ENCODE peak calls at places on chromosomes 7 and 10, in seven cellular contexts. T is keratinocyte; Z is DND-41; U is esophagus squamous epithelium; Q is heart right ventricle; G is prostate gland; D is CD4-positive, alpha-beta T cell. F is an unnamed sample. For H3K9me3, the result is how much of the 10 kb centered on the place peaks cover.

GRCh38 chr7:151415375-151416112 is 5.7 kb upstream of the WDR86 start:
- DNase-seq in T (no peak), Z (no peak), U (no peak), Q (no peak), G (no peak), D (no peak), F (no peak)

GRCh38 chr7:70032673-70033072 is 434.4 kb downstream of the AUTS2 start:
- DNase-seq in T (no peak), Z (no peak), U (no peak), Q (no peak), G (no peak), D (no peak), F (no peak)

GRCh38 chr7:30974605-30975256 is 11.0 kb downstream of the GHRHR start:
- DNase-seq in T (no peak), Z (peak), U (no peak), Q (peak), G (peak), D (no peak), F (peak)

GRCh38 chr10:130500251-130501000 is 364.2 kb downstream of the GLRX3 start:
- DNase-seq in T (no peak), Z (no peak), U (no peak), Q (no peak), G (no peak), D (no peak), F (no peak)

GRCh38 chr10:80158598-80159127 is 26.1 kb downstream of the PLAC9 start:
- DNase-seq in T (peak), Z (no peak), U (peak), Q (peak), G (peak), D (no peak), F (peak)

GRCh38 chr7:131845573-131846337 is 289.3 kb upstream of the PODXL start:
- DNase-seq in T (no peak), Z (no peak), U (no peak), Q (no peak), G (no peak), D (no peak), F (no peak)

GRCh38 chr7:24826662-24827020 is 69.4 kb upstream of the GSDME start:
- DNase-seq in T (no peak), Z (peak), U (no peak), Q (no peak), G (no peak), D (no peak), F (no peak)

GRCh38 chr7:112421666-112422486 is 28.4 kb upstream of the IFRD1 start:
- DNase-seq in T (no peak), Z (peak), U (no peak), Q (no peak), G (no peak), D (no peak), F (no peak)

GRCh38 chr7:30914611-30915601 is 3.3 kb downstream of the AQP1 start:
- DNase-seq in T (no peak), Z (no peak), U (no peak), Q (no peak), G (no peak), D (no peak), F (no peak)

GRCh38 chr7:90749774-90750173 is 153.7 kb downstream of the CDK14 start:
- DNase-seq in T (no peak), Z (no peak), U (no peak), Q (no peak), G (no peak), D (no peak), F (no peak)

GRCh38 chr10:89431977-89432376 is 17.6 kb downstream of the IFIT5 start:
- DNase-seq in T (peak), Z (no peak), U (no peak), Q (no peak), G (no peak), D (no peak), F (no peak)

GRCh38 chr7:11754123-11754522 is 77.9 kb downstream of the THSD7A start:
- DNase-seq in T (no peak), Z (no peak), U (no peak), Q (no peak), G (no peak), D (no peak), F (no peak)

GRCh38 chr10:130606001-130606405 is 469.8 kb downstream of the GLRX3 start:
- DNase-seq in T (no peak), Z (no peak), U (no peak), Q (no peak), G (no peak), D (no peak), F (no peak)

GRCh38 chr7:135743907-135744789 is 4.5 kb downstream of the FAM180A start:
- DNase-seq in T (no peak), Z (no peak), U (no peak), Q (peak), G (no peak), D (no peak), F (no peak)

GRCh38 chr7:45665172-45665571 is 91.0 kb downstream of the ADCY1 start:
- DNase-seq in T (no peak), Z (no peak), U (no peak), Q (no peak), G (peak), D (no peak), F (no peak)

GRCh38 chr10:91215384-91215783 is 5.1 kb upstream of the PCGF5 start:
- DNase-seq in T (no peak), Z (no peak), U (no peak), Q (no peak), G (no peak), D (no peak), F (no peak)

GRCh38 chr10:91214906-91215305 is 5.6 kb upstream of the PCGF5 start:
- DNase-seq in T (no peak), Z (no peak), U (no peak), Q (no peak), G (no peak), D (no peak), F (no peak)

GRCh38 chr10:91219371-91220193 is 881 bp upstream of the PCGF5 start:
- DNase-seq in T (no peak), Z (no peak), U (no peak), Q (no peak), G (no peak), D (no peak), F (no peak)

GRCh38 chr10:91220954-91221696 is 662 bp downstream of the PCGF5 start:
- DNase-seq in T (no peak), Z (peak), U (no peak), Q (peak), G (peak), D (no peak), F (peak)

GRCh38 chr10:91220194-91220953 is at the start of gene PCGF5:
- DNase-seq in T (peak), Z (peak), U (peak), Q (peak), G (peak), D (peak), F (peak)
- TF ChIP-seq CTCF in T (no peak), Z (peak), U (no peak), Q (peak), G (peak), D (no peak), F (no peak)

GRCh38 chr10:36053271-36053670 is 411.2 kb upstream of the FZD8 start:
- DNase-seq in T (no peak), Z (no peak), U (no peak), Q (no peak), G (no peak), D (no peak), F (no peak)
- H3K27ac ChIP-seq in T (no peak), Z (no peak), U (no peak), Q (no peak), G (no peak), D (no peak), F (no peak)

GRCh38 chr7:18958627-18959026 is 158.8 kb downstream of the TWIST1 start:
- DNase-seq in T (no peak), Z (no peak), U (no peak), Q (no peak), G (no peak), D (no peak), F (no peak)
- H3K9me3 ChIP-seq in T (under half), Z (under half), U (under half), Q (under half), G (under half), D (under half), F (under half)

DNA sequence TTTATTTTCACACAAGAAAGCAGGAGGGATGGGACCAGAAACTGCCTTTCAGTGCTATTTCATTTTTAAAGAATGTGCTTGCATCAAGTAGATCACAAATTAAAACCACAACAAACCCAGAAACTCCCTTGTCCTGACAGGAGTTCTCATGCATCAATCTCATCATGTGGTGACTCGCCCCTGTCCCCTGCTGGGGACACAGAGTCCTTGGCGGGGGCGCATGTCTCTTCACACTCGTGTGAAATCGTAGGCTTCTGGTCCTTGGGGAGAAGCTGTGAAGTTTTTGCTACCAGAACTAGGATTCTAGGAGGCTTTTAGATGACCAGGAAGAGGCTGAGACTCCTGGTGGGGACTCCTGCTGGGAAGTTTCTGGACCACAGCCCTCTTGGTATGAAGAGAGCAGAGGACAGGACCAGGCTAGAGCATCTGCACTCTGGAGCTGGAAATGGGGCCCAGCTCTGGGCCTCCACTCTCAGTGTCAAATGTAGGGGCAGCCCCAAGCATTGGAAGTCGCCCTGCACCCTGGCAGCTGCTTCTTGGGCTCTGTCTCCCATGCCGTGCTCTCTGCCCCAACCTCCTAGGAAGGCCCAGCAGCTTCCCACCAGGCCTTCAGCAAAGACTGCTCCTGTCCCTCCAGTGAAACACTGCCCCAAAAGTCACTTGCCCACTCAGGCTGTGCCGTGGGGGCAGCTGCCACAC is 9.8 kb upstream of the OPN4 start:
- DNase-seq in T (no peak), Z (no peak), U (no peak), Q (no peak), G (peak), D (no peak), F (no peak)
- TF ChIP-seq CTCF in T (peak), Z (peak), U (no peak), Q (no peak), G (no peak), D (no peak), F (no peak)

GRCh38 chr10:14382531-14382930 is 51.8 kb upstream of the FRMD4A start:
- DNase-seq in T (no peak), Z (no peak), U (no peak), Q (no peak), G (no peak), D (no peak), F (no peak)
- H3K27ac ChIP-seq in T (no peak), Z (no peak), U (no peak), Q (no peak), G (no peak), D (no peak), F (no peak)

DNA sequence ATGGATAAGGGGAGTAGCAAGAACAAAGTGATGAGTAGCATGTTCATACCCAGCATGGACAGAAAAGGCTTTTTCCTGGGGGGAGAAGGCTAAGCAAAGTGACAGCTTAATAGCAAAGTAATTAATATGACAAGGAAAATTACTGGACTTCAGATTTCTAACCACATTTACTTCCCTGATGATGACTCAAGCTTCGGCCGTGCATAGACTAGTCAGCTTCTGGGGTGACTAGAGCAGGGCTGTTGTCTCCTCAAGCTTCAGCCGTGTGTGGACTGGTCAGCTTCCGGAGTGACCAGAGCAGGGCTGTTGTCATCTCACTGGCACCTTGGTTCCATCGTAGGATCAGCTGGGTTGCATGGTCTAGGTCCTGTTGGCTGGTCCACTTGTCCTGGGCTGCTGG is 2.1 kb upstream of the ZNF117 start:
- DNase-seq in T (no peak), Z (no peak), U (no peak), Q (no peak), G (no peak), D (no peak), F (no peak)
- H3K9me3 ChIP-seq in T (under half), Z (half or more), U (half or more), Q (half or more), G (under half), D (half or more), F (under half)

GRCh38 chr7:79810945-79811344 is 323.7 kb upstream of the GNAI1 start:
- DNase-seq in T (no peak), Z (no peak), U (no peak), Q (no peak), G (no peak), D (no peak), F (no peak)

DNA sequence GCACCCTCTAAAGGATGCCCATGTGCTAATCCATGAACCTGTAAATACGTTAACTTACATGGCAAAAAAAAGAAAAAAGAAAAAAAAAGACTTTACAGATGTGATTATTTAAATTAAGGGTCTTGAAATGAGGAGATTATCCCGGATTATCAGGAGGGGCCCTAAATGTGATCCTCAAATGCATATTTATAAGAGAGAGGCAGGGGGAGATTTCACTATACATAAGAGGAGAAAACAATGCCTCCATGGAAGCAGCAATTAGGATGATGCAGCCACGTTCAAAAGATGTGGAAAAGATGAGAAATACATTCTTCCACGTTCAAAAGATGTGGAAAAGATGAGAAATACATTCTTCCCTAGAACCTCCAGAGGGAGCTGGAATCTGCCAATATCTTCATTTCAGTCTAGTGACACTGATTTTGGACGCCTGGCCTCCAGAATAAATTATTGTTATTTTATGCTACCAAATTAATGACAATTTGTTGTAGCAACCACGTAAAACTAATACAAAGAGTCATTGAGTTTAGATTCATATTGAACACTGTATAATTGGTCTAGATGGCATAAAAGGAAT is 328.4 kb upstream of the GNAI1 start:
- DNase-seq in T (no peak), Z (no peak), U (no peak), Q (no peak), G (no peak), D (no peak), F (no peak)
- TF ChIP-seq CTCF in T (no peak), Z (peak), U (no peak), Q (no peak), G (no peak), D (no peak), F (no peak)